ENCODE peak calls at places on chromosomes 6 and 20, in seven cellular contexts. Y is uterus, Q is esophagus muscularis mucosa, P is EL, N is gastrocnemius medialis, U is ovary, C is GM03348. A is an unnamed sample.
A peak's percentile ranks its signal among the peaks of the same experiment; 100 is the strongest.

GRCh38 chr6:43076928-43077809 is 1.1 kb downstream of the PTK7 start:
- DNase-seq in Y (peak; percentile 47), Q (no peak), P (peak; percentile 63), N (no peak), U (peak; percentile 38), C (peak; percentile 40), A (peak; percentile 46)

GRCh38 chr6:68082086-68082485 is 553.0 kb upstream of the ADGRB3 start:
- DNase-seq in Y (no peak), Q (no peak), P (no peak), N (no peak), U (no peak), C (no peak), A (peak; percentile 4)

GRCh38 chr20:57323034-57323433 is 6.6 kb upstream of the SPO11 start:
- DNase-seq in Y (peak; percentile 58), Q (peak; percentile 86), P (peak; percentile 24), N (no peak), U (peak; percentile 44), C (peak; percentile 58), A (peak; percentile 8)

GRCh38 chr6:5626727-5627426 is 365.6 kb downstream of the FARS2 start:
- DNase-seq in Y (no peak), Q (no peak), P (no peak), N (no peak), U (no peak), C (no peak), A (no peak)

GRCh38 chr6:152380993-152381898 is 255.9 kb downstream of the SYNE1 start:
- DNase-seq in Y (peak; percentile 85), Q (no peak), P (peak; percentile 91), N (peak; percentile 72), U (peak; percentile 87), C (peak; percentile 80), A (peak; percentile 100)

GRCh38 chr6:124200661-124201060 is 397.0 kb downstream of the NKAIN2 start:
- DNase-seq in Y (no peak), Q (no peak), P (no peak), N (no peak), U (no peak), C (no peak), A (no peak)

GRCh38 chr6:107690864-107691661 is 133.1 kb downstream of the SCML4 start:
- DNase-seq in Y (peak; percentile 70), Q (no peak), P (peak; percentile 80), N (no peak), U (peak; percentile 49), C (peak; percentile 72), A (peak; percentile 91)

GRCh38 chr6:21874372-21874771 is 280.8 kb downstream of the SOX4 start:
- DNase-seq in Y (no peak), Q (no peak), P (no peak), N (no peak), U (no peak), C (no peak), A (no peak)

GRCh38 chr6:146997062-146997461 is 207.2 kb upstream of the STXBP5 start:
- DNase-seq in Y (no peak), Q (no peak), P (peak; percentile 67), N (no peak), U (no peak), C (peak; percentile 33), A (peak; percentile 76)

GRCh38 chr6:161101517-161101916 is 109.9 kb downstream of the MAP3K4 start:
- DNase-seq in Y (no peak), Q (no peak), P (no peak), N (no peak), U (no peak), C (no peak), A (peak; percentile 9)

GRCh38 chr6:116431964-116432595 is 29.1 kb upstream of the CALHM6 start:
- DNase-seq in Y (no peak), Q (no peak), P (no peak), N (no peak), U (no peak), C (no peak), A (no peak)

GRCh38 chr6:35486005-35486925 is 10.6 kb downstream of the TEAD3 start:
- DNase-seq in Y (peak; percentile 93), Q (no peak), P (no peak), N (no peak), U (peak; percentile 90), C (no peak), A (peak; percentile 60)

GRCh38 chr6:166415306-166415705 is 32.6 kb upstream of the MPC1 start:
- DNase-seq in Y (no peak), Q (no peak), P (no peak), N (no peak), U (no peak), C (no peak), A (no peak)

A was measured in mesenchymal stem cell.